ENCODE peak calls at places on chromosome 1, in nine cellular contexts. R is lower leg skin, T is stomach, Y is H1, I is IMR-90, W is esophagus squamous epithelium, B is heart right ventricle, O is lower lobe of right lung, E is heart left ventricle. X is an unnamed sample.

GRCh38 chr1:94705755-94706154 is 114.4 kb upstream of the SLC44A3 start:
- DNase-seq in R (no peak), T (no peak), Y (no peak), I (no peak), W (no peak), B (no peak), O (no peak), E (no peak), X (no peak)

GRCh38 chr1:186749820-186750219 is 69.6 kb upstream of the PTGS2 start:
- DNase-seq in R (no peak), T (no peak), Y (no peak), I (no peak), W (no peak), B (no peak), O (no peak), E (no peak), X (peak)

GRCh38 chr1:204225841-204226745 is 12.3 kb upstream of the GOLT1A start:
- DNase-seq in R (peak), T (peak), Y (no peak), I (peak), W (no peak), B (no peak), O (no peak), E (no peak), X (peak)

GRCh38 chr1:243890576-243890975 is 40.5 kb upstream of the AKT3 start:
- DNase-seq in R (no peak), T (no peak), Y (no peak), I (peak), W (no peak), B (no peak), O (no peak), E (no peak), X (peak)

GRCh38 chr1:62012095-62012494 is 182.6 kb upstream of the L1TD1 start:
- DNase-seq in R (no peak), T (no peak), Y (no peak), I (no peak), W (no peak), B (no peak), O (no peak), E (no peak), X (no peak)

GRCh38 chr1:47941609-47942237 is 55.5 kb downstream of the TRABD2B start:
- DNase-seq in R (peak), T (no peak), Y (peak), I (no peak), W (no peak), B (no peak), O (no peak), E (no peak), X (peak)

GRCh38 chr1:161801955-161802354 is 35.8 kb downstream of the ATF6 start:
- DNase-seq in R (no peak), T (no peak), Y (no peak), I (no peak), W (no peak), B (no peak), O (no peak), E (no peak), X (no peak)

GRCh38 chr1:85654066-85654782 is 54.0 kb downstream of the ZNHIT6 start:
- DNase-seq in R (no peak), T (no peak), Y (no peak), I (peak), W (no peak), B (no peak), O (no peak), E (no peak), X (peak)

GRCh38 chr1:88595355-88595754 is 88.7 kb upstream of the PKN2 start:
- DNase-seq in R (no peak), T (no peak), Y (no peak), I (peak), W (no peak), B (no peak), O (no peak), E (no peak), X (peak)

GRCh38 chr1:19738669-19739068 is 61.0 kb downstream of the TMCO4 start:
- DNase-seq in R (no peak), T (no peak), Y (no peak), I (no peak), W (no peak), B (no peak), O (no peak), E (no peak), X (no peak)

GRCh38 chr1:19955529-19956170 is 23.8 kb downstream of the PLA2G2A start:
- DNase-seq in R (peak), T (no peak), Y (no peak), I (no peak), W (no peak), B (no peak), O (no peak), E (no peak), X (no peak)

GRCh38 chr1:94236630-94237290 is 624 bp downstream of the ARHGAP29 start:
- DNase-seq in R (no peak), T (peak), Y (no peak), I (peak), W (no peak), B (peak), O (no peak), E (no peak), X (peak)

GRCh38 chr1:179793281-179793680 is 50.2 kb downstream of the FAM163A start:
- DNase-seq in R (no peak), T (no peak), Y (no peak), I (no peak), W (no peak), B (no peak), O (no peak), E (no peak), X (no peak)

GRCh38 chr1:206511362-206512064 is 4.2 kb downstream of the RASSF5 start:
- DNase-seq in R (no peak), T (no peak), Y (no peak), I (no peak), W (no peak), B (no peak), O (no peak), E (no peak), X (no peak)

GRCh38 chr1:33966346-33967141 is 102.7 kb downstream of the HMGB4 start:
- DNase-seq in R (no peak), T (no peak), Y (no peak), I (peak), W (no peak), B (no peak), O (no peak), E (no peak), X (no peak)

GRCh38 chr1:111203681-111204210 is 3.3 kb upstream of the DENND2D start:
- DNase-seq in R (peak), T (peak), Y (no peak), I (no peak), W (peak), B (peak), O (peak), E (peak), X (peak)

GRCh38 chr1:6148497-6149241 is 31.5 kb downstream of the CHD5 start:
- DNase-seq in R (no peak), T (peak), Y (peak), I (no peak), W (no peak), B (peak), O (peak), E (no peak), X (peak)

GRCh38 chr1:108000620-108001105 is 35.7 kb upstream of the VAV3 start:
- DNase-seq in R (no peak), T (peak), Y (no peak), I (peak), W (no peak), B (peak), O (no peak), E (peak), X (peak)

GRCh38 chr1:214076341-214077035 is 88.7 kb downstream of the PROX1 start:
- DNase-seq in R (no peak), T (peak), Y (no peak), I (no peak), W (no peak), B (no peak), O (no peak), E (no peak), X (no peak)

GRCh38 chr1:63813829-63814277 is 40.0 kb downstream of the ROR1 start:
- DNase-seq in R (no peak), T (no peak), Y (no peak), I (peak), W (no peak), B (no peak), O (no peak), E (no peak), X (no peak)

GRCh38 chr1:23908453-23909341 is 4.5 kb downstream of the CNR2 start:
- DNase-seq in R (no peak), T (no peak), Y (no peak), I (no peak), W (no peak), B (no peak), O (no peak), E (no peak), X (no peak)

GRCh38 chr1:209651148-209651547 is 1.1 kb downstream of the LAMB3 start:
- DNase-seq in R (peak), T (peak), Y (no peak), I (peak), W (no peak), B (peak), O (peak), E (peak), X (peak)

GRCh38 chr1:162502928-162503327 is 5.3 kb downstream of the UHMK1 start:
- DNase-seq in R (no peak), T (no peak), Y (no peak), I (peak), W (no peak), B (no peak), O (no peak), E (no peak), X (peak)

GRCh38 chr1:159946242-159947187 is 1.1 kb upstream of the IGSF9 start:
- DNase-seq in R (peak), T (no peak), Y (no peak), I (no peak), W (no peak), B (no peak), O (no peak), E (no peak), X (no peak)

GRCh38 chr1:95049935-95050334 is 22.8 kb downstream of the ALG14 start:
- DNase-seq in R (no peak), T (no peak), Y (no peak), I (no peak), W (no peak), B (no peak), O (no peak), E (no peak), X (no peak)

GRCh38 chr1:68207129-68207689 is 25.1 kb downstream of the WLS start:
- DNase-seq in R (no peak), T (no peak), Y (no peak), I (peak), W (no peak), B (no peak), O (no peak), E (no peak), X (peak)

GRCh38 chr1:224447251-224447650 is 12.7 kb upstream of the WDR26 start:
- DNase-seq in R (peak), T (no peak), Y (no peak), I (peak), W (no peak), B (no peak), O (peak), E (no peak), X (peak)

GRCh38 chr1:241730031-241730430 is 78.0 kb downstream of the WDR64 start:
- DNase-seq in R (no peak), T (no peak), Y (no peak), I (no peak), W (no peak), B (no peak), O (no peak), E (no peak), X (no peak)

GRCh38 chr1:59079434-59080135 is 217.3 kb upstream of the FGGY start:
- DNase-seq in R (no peak), T (no peak), Y (no peak), I (peak), W (no peak), B (no peak), O (no peak), E (no peak), X (no peak)

GRCh38 chr1:55478742-55479141 is 263.6 kb upstream of the USP24 start:
- DNase-seq in R (no peak), T (no peak), Y (no peak), I (peak), W (no peak), B (no peak), O (no peak), E (no peak), X (peak)

GRCh38 chr1:94541175-94542087 is at the start of gene F3:
- DNase-seq in R (peak), T (peak), Y (peak), I (peak), W (peak), B (peak), O (peak), E (peak), X (peak)

GRCh38 chr1:3034728-3035610 is 13.7 kb downstream of the ACTRT2 start:
- DNase-seq in R (peak), T (no peak), Y (no peak), I (no peak), W (no peak), B (no peak), O (no peak), E (peak), X (no peak)

GRCh38 chr1:160708821-160709220 is 2.8 kb downstream of the CD48 start:
- DNase-seq in R (no peak), T (no peak), Y (no peak), I (no peak), W (no peak), B (no peak), O (no peak), E (no peak), X (no peak)

GRCh38 chr1:103527331-103527730 is 1.8 kb downstream of the RNPC3 start:
- DNase-seq in R (no peak), T (no peak), Y (no peak), I (no peak), W (no peak), B (no peak), O (no peak), E (no peak), X (no peak)

GRCh38 chr1:103525114-103525606 is 339 bp upstream of the RNPC3 start:
- DNase-seq in R (peak), T (no peak), Y (no peak), I (peak), W (peak), B (no peak), O (no peak), E (no peak), X (peak)

GRCh38 chr1:103523346-103523745 is 2.2 kb upstream of the RNPC3 start:
- DNase-seq in R (no peak), T (no peak), Y (no peak), I (no peak), W (no peak), B (no peak), O (no peak), E (no peak), X (no peak)

GRCh38 chr1:103529746-103530145 is 4.2 kb downstream of the RNPC3 start:
- DNase-seq in R (peak), T (no peak), Y (no peak), I (peak), W (no peak), B (no peak), O (no peak), E (peak), X (peak)

GRCh38 chr1:103525607-103526507 is at the start of gene RNPC3:
- DNase-seq in R (peak), T (peak), Y (peak), I (peak), W (peak), B (peak), O (peak), E (peak), X (peak)
- TF ChIP-seq CTCF in R (no peak), T (no peak), Y (no peak), I (no peak), W (no peak), B (no peak), O (peak), E (no peak), X (no peak)

DNA sequence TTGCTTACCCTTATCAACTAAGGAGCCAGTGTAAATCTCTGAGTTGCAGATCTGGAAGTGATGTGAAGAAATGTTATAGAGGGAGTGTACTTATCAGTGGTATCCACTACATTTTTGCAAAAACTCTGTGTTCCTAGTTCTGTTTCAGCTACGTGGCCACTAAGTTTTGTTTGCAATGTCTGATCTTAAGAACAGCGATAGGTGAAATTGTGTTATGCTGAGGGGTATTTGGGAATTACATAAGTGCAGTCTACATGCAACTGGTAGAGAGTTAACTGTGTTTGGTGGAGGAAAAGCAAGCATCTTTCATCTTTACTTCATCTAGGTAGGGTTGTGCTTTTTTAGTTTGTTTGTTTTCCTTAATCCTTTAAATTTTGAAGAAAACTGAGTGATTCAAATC is 198.8 kb upstream of the SGIP1 start:
- DNase-seq in R (no peak), T (no peak), Y (no peak), I (no peak), W (no peak), B (no peak), O (no peak), E (no peak), X (no peak)
- H3K4me3 ChIP-seq in R (no peak), T (peak), Y (no peak), I (peak), W (peak), B (no peak), O (peak), E (peak), X (no peak)

GRCh38 chr1:178500091-178500770 is 3.5 kb upstream of the CLEC20A start:
- DNase-seq in R (no peak), T (no peak), Y (no peak), I (no peak), W (no peak), B (no peak), O (no peak), E (no peak), X (no peak)
- TF ChIP-seq CTCF in R (no peak), T (peak), Y (peak), I (peak), W (no peak), B (no peak), O (peak), E (no peak), X (no peak)

GRCh38 chr1:217087981-217088380 is 364.8 kb upstream of the ESRRG start:
- DNase-seq in R (no peak), T (no peak), Y (no peak), I (no peak), W (no peak), B (no peak), O (no peak), E (no peak), X (no peak)

GRCh38 chr1:217088521-217089221 is 365.4 kb upstream of the ESRRG start:
- DNase-seq in R (no peak), T (no peak), Y (peak), I (peak), W (no peak), B (no peak), O (no peak), E (no peak), X (no peak)

GRCh38 chr1:217091601-217092000 is 368.4 kb upstream of the ESRRG start:
- DNase-seq in R (no peak), T (no peak), Y (no peak), I (no peak), W (no peak), B (no peak), O (no peak), E (no peak), X (no peak)

GRCh38 chr1:217090073-217090911 is 367.1 kb upstream of the ESRRG start:
- DNase-seq in R (no peak), T (no peak), Y (peak), I (no peak), W (no peak), B (no peak), O (no peak), E (no peak), X (no peak)

DNA sequence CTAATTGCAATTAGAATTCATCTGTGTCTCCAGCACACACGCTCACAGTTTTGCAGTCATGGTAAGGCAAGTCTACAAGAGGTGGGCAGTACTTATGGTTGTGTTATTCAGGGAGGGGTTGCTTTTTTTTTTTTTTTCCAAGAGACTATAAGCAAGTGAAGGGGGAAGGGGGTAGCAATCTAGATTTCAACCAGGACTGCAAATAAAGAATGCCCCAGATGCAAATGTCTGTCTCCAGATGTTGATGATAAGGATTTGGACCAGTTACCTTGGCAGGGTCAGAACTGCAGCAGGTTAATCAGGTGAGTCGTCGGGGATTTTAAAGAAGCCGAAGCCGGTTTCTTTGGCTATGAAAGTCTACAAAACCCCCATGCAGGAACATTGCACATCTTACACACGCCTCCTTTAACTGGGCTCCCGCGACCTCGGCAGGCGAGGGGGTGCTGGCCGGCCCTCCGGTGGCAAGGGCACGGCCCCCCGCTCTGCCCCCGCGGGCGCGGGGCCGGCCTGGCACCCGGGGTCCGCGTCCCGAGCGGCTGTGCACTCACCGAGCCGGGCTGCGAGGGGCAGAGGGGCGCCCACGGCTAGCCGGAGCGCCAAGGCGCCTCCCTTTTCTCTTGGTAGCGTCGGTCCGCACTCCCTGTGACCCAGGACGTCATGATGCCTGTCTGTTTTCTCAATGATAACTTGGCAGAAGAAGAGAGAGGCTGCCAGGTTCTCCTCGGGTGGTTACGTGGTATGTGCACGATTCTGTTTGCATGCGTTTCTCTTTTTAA is 366.2 kb upstream of the ESRRG start:
- DNase-seq in R (no peak), T (no peak), Y (peak), I (peak), W (no peak), B (peak), O (no peak), E (peak), X (peak)
- H3K4me3 ChIP-seq in R (peak), T (peak), Y (peak), I (peak), W (peak), B (peak), O (peak), E (peak), X (peak)

X was measured in epithelial cell of esophagus.